ENCODE peak calls at places on chromosomes 12 and 14, in nine cellular contexts. T is tibial nerve, K is uterus, V is ovary, U is transverse colon, W is HCT116, C is IMR-90, B is prostate gland, P is GM12891. N is an unnamed sample.

GRCh38 chr14:24389266-24389855 is 9.4 kb upstream of the NYNRIN start:
- DNase-seq in B (no peak), T (no peak), U (no peak), K (no peak), C (peak), W (no peak), V (no peak), P (no peak), N (no peak)

GRCh38 chr12:52125499-52125900 is 46.0 kb downstream of the SMIM41 start:
- DNase-seq in B (no peak), T (no peak), W (no peak), P (no peak), V (no peak), K (no peak), C (no peak), U (no peak), N (no peak)

GRCh38 chr14:103656031-103656757 is 27.2 kb downstream of the KLC1 start:
- DNase-seq in K (no peak), P (no peak), W (no peak), B (no peak), V (no peak), C (peak), U (no peak), T (no peak), N (no peak)

GRCh38 chr12:111218499-111218898 is 150.4 kb downstream of the PHETA1 start:
- DNase-seq in B (no peak), T (no peak), K (no peak), P (no peak), V (no peak), W (no peak), C (no peak), U (no peak), N (no peak)

GRCh38 chr12:113237748-113238147 is 16.5 kb downstream of the TPCN1 start:
- DNase-seq in V (no peak), W (no peak), C (no peak), U (peak), K (no peak), T (no peak), B (no peak), P (no peak), N (no peak)

GRCh38 chr14:96816281-96816680 is 19.1 kb downstream of the VRK1 start:
- DNase-seq in V (no peak), P (no peak), K (no peak), B (no peak), T (no peak), C (no peak), U (no peak), W (no peak), N (no peak)

GRCh38 chr14:100619382-100620305 is 32.4 kb upstream of the BEGAIN start:
- DNase-seq in W (no peak), K (no peak), C (no peak), B (no peak), U (peak), T (no peak), P (no peak), V (no peak), N (no peak)

GRCh38 chr12:42756841-42757661 is 167.5 kb upstream of the PRICKLE1 start:
- DNase-seq in P (no peak), U (no peak), C (peak), W (peak), T (no peak), V (no peak), K (peak), B (no peak), N (peak)

GRCh38 chr14:78010688-78011087 is 159.5 kb upstream of the NRXN3 start:
- DNase-seq in U (no peak), K (no peak), B (no peak), V (no peak), P (no peak), C (peak), W (no peak), T (no peak), N (no peak)

GRCh38 chr12:71447691-71448660 is 8.4 kb downstream of the LGR5 start:
- DNase-seq in P (no peak), U (no peak), T (no peak), C (no peak), V (no peak), B (no peak), W (no peak), K (no peak), N (no peak)

GRCh38 chr12:42735869-42736361 is 146.4 kb upstream of the PRICKLE1 start:
- DNase-seq in C (no peak), B (peak), P (no peak), W (no peak), T (no peak), V (no peak), K (no peak), U (no peak), N (no peak)

GRCh38 chr14:25050494-25051170 is 685 bp upstream of the STXBP6 start:
- DNase-seq in P (no peak), K (no peak), W (no peak), V (no peak), B (peak), C (peak), T (no peak), U (no peak), N (no peak)

GRCh38 chr12:132327351-132328171 is 1.8 kb downstream of the GALNT9 start:
- DNase-seq in B (peak), K (peak), W (no peak), P (no peak), V (peak), U (peak), T (peak), C (peak), N (peak)

GRCh38 chr12:100868487-100868886 is 73.9 kb downstream of the ANO4 start:
- DNase-seq in U (no peak), K (no peak), P (no peak), V (no peak), B (no peak), T (no peak), W (no peak), C (peak), N (peak)

GRCh38 chr14:99055816-99056215 is 216.2 kb downstream of the BCL11B start:
- DNase-seq in T (no peak), K (no peak), C (no peak), V (no peak), W (no peak), B (no peak), P (no peak), U (peak), N (no peak)

GRCh38 chr12:7542813-7543212 is 39.2 kb upstream of the CD163 start:
- DNase-seq in T (peak), B (no peak), W (no peak), C (peak), V (no peak), P (no peak), K (no peak), U (no peak), N (no peak)

GRCh38 chr12:122085006-122085405 is 6.5 kb downstream of the MLXIP start:
- DNase-seq in K (no peak), W (no peak), P (no peak), U (no peak), T (no peak), B (no peak), C (no peak), V (no peak), N (no peak)

GRCh38 chr12:122086641-122087285 is 8.2 kb downstream of the MLXIP start:
- DNase-seq in C (no peak), V (no peak), P (no peak), W (no peak), B (no peak), K (no peak), T (no peak), U (no peak), N (no peak)

GRCh38 chr12:122087431-122088180 is 9.1 kb downstream of the MLXIP start:
- DNase-seq in C (no peak), B (no peak), V (no peak), W (no peak), U (no peak), T (no peak), K (no peak), P (no peak), N (no peak)

GRCh38 chr12:122085571-122085970 is 7.0 kb downstream of the MLXIP start:
- DNase-seq in W (no peak), B (no peak), T (no peak), C (no peak), K (no peak), P (no peak), V (no peak), U (no peak), N (no peak)

DNA sequence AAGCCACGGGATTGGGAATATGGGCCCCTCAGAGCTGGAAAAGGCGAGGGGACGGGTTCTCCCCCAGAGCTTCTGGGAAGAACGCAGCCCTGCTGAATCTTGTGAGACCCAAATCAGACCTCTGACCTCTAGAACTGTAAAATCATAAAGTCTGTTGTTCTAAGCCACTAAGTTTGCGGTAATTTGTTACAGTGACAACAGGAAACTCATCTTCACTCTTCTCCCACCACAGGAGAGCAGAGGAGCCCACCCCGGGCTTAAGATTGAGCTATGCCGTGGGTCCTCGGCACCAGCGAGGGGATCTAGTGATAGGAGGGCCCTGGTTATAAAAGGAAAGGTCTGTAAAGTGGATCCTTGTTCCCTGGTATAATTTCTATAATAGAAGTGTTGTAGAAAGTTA is 7.5 kb downstream of the MLXIP start:
- DNase-seq in B (no peak), K (no peak), U (no peak), V (no peak), C (no peak), T (no peak), W (no peak), P (no peak), N (no peak)
- TF ChIP-seq POLR2A in B (no peak), K (no peak), U (no peak), V (no peak), C (no peak), T (no peak), W (no peak), P (no peak), N (no peak)

GRCh38 chr12:120528861-120529525 is at the start of gene COQ5:
- DNase-seq in W (peak), U (peak), B (peak), K (peak), C (peak), V (peak), P (peak), T (peak), N (peak)
- TF ChIP-seq POLR2A in W (peak), U (peak), B (peak), K (peak), C (peak), V (peak), P (peak), T (peak), N (peak)

GRCh38 chr12:57751788-57752667 is at the start of gene CDK4:
- DNase-seq in T (peak), C (peak), U (peak), V (peak), K (peak), W (peak), P (peak), B (peak), N (peak)
- TF ChIP-seq POLR2A in T (peak), C (peak), U (peak), V (peak), K (peak), W (peak), P (peak), B (peak), N (peak)

DNA sequence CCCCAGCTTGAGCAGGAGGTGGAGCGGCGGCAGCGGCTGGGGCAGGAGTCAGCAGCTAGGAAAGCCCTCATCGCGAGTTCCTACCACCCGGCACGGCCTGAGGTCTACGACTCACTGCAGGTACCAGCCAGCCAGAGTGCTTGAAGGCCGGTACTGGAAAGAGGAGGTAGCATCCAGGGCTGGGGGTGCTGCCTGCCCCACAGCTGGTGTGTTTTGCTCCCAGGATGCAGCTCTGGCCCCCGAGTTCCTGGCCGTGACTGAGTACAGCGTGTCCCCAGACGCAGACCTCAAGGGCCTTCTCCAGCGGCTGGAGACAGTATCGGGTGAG is 1.6 kb downstream of the OGFOD2 start:
- DNase-seq in P (no peak), V (no peak), T (no peak), U (no peak), W (no peak), C (no peak), K (peak), B (no peak), N (no peak)
- TF ChIP-seq POLR2A in P (no peak), V (no peak), T (no peak), U (no peak), W (no peak), C (no peak), K (no peak), B (no peak), N (no peak)

DNA sequence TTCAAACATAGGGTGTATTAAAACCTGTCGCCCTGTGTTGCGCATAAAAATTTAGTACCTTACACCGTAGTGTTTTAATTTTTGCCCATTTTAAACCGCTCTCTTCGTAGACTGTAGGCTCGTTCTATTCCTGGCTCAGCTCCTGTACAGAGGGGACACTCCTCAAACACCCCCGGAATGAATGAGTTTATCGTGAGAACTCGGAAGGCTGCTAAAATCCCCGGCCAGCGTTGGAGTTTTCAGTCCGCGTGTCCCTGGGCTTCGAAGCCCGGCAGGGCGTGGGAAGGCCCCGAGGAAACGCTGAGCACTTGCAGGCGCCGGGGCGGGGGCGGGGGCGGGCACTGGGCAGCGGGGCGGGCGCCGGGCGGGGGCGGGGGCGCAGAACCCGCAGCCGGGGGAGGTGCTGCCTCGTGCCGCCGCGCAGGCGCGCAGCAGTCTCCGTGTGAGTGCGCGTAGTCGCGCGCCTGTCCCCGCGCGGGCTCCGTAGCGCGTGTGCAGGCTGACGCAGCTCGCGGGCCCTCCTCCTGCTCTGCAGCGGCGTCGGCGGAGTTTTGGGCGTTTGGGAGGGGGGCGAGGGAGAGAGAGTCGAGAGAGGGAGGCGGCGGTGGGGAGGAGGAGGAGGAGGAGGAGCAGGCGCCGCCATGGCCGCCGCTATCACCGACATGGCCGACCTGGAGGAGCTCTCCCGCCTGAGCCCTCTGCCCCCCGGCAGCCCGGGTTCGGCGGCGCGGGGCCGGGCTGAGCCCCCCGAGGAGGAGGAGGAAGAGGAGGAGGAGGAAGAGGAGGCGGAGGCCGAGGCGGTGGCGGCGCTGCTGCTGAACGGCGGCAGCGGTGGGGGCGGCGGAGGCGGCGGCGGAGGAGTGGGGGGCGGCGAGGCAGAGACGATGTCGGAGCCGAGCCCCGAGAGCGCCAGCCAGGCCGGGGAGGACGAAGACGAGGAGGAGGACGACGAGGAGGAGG is at the start of gene AEBP2:
- DNase-seq in C (peak), U (peak), K (peak), T (peak), V (peak), B (peak), P (peak), W (peak), N (peak)
- TF ChIP-seq POLR2A in C (peak), U (peak), K (peak), T (peak), V (peak), B (peak), P (peak), W (peak), N (peak)

DNA sequence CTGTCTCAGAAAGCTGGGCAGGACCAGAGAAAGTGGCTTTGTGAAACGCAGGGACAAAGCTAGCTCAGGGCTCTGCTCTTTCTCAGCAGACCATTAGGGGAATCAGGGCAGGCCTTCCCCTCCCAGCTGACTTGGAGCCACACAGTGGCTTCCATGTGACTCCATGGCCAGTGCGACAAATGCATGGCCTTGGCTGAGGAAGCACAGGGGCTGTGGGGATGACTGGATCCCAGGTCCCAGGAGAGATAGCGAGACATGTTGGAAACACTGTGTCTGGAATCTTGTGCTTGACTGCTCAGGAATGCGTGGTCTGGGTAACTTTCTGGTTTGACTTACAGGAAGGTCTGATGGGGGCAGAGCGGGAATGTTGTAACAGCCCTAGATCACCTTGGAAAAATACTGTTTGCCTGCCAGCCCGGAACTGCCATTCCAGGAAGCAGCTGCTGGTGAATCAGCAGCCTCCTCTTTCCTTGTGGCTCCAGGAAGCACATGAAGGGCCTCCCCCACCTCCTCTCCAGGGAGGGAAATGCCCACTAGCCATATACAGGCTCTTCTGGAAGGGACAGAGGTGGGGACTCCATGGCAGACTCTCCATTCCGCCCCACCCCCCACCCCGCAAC is 133.5 kb upstream of the HIF1A start:
- DNase-seq in C (peak), B (peak), T (peak), P (no peak), U (peak), V (peak), W (peak), K (peak), N (no peak)
- TF ChIP-seq POLR2A in C (peak), B (no peak), T (no peak), P (no peak), U (no peak), V (no peak), W (peak), K (no peak), N (no peak)